ENCODE peak calls at places on chromosomes 16 and 17, in eight cellular contexts. N is GM12891, L is adrenal gland, D is transverse colon, Y is body of pancreas, E is sigmoid colon, V is tibial nerve, W is heart left ventricle. P is an unnamed sample.

GRCh38 chr17:38464251-38464722 is 36.0 kb downstream of the ARHGAP23 start:
- DNase-seq in N (no peak), L (peak; percentile 91), D (no peak), Y (no peak), E (peak; percentile 87), V (peak; percentile 45), W (peak; percentile 82), P (peak; percentile 14)

GRCh38 chr17:79802736-79803420 is 6.0 kb upstream of the CBX8 start:
- DNase-seq in N (no peak), L (no peak), D (no peak), Y (no peak), E (no peak), V (no peak), W (no peak), P (no peak)

GRCh38 chr17:43905400-43905984 is 1.8 kb downstream of the MPP2 start:
- DNase-seq in N (no peak), L (no peak), D (no peak), Y (no peak), E (no peak), V (no peak), W (no peak), P (no peak)

GRCh38 chr17:17757391-17757791 is 76.1 kb downstream of the RAI1 start:
- DNase-seq in N (no peak), L (no peak), D (no peak), Y (no peak), E (no peak), V (no peak), W (no peak), P (no peak)

GRCh38 chr17:7262192-7263070 is at the start of gene CLDN7:
- DNase-seq in N (no peak), L (no peak), D (peak; percentile 94), Y (peak; percentile 94), E (no peak), V (no peak), W (no peak), P (no peak)

GRCh38 chr16:56780646-56781045 is 50.7 kb downstream of the NUP93 start:
- DNase-seq in N (no peak), L (no peak), D (no peak), Y (no peak), E (no peak), V (no peak), W (no peak), P (no peak)

GRCh38 chr17:63039899-63040602 is 74.0 kb downstream of the TANC2 start:
- DNase-seq in N (peak; percentile 2), L (no peak), D (no peak), Y (no peak), E (no peak), V (no peak), W (no peak), P (no peak)

GRCh38 chr16:87801679-87802300 is 36.0 kb upstream of the KLHDC4 start:
- DNase-seq in N (no peak), L (no peak), D (no peak), Y (no peak), E (no peak), V (no peak), W (no peak), P (no peak)

GRCh38 chr17:83091257-83092141 is 12.1 kb downstream of the METRNL start:
- DNase-seq in N (no peak), L (peak; percentile 70), D (peak; percentile 92), Y (peak; percentile 77), E (no peak), V (no peak), W (peak; percentile 67), P (no peak)

GRCh38 chr17:39175695-39176093 is 9.7 kb upstream of the ARL5C start:
- DNase-seq in N (no peak), L (no peak), D (no peak), Y (no peak), E (no peak), V (no peak), W (no peak), P (no peak)

GRCh38 chr16:31451681-31452351 is 7.5 kb upstream of the ARMC5 start:
- DNase-seq in N (no peak), L (peak; percentile 74), D (no peak), Y (peak; percentile 54), E (peak; percentile 81), V (no peak), W (peak; percentile 78), P (no peak)

GRCh38 chr16:88684569-88685155 is 1.6 kb downstream of the SNAI3 start:
- DNase-seq in N (no peak), L (no peak), D (no peak), Y (no peak), E (no peak), V (no peak), W (no peak), P (no peak)

GRCh38 chr17:6489016-6489550 is 44.8 kb downstream of the PIMREG start:
- DNase-seq in N (no peak), L (no peak), D (no peak), Y (no peak), E (peak; percentile 27), V (no peak), W (no peak), P (no peak)

GRCh38 chr16:54577566-54578180 is 291.1 kb upstream of the IRX3 start:
- DNase-seq in N (no peak), L (no peak), D (no peak), Y (no peak), E (no peak), V (no peak), W (no peak), P (no peak)

GRCh38 chr17:58338907-58339774 is 10.5 kb upstream of the TSPOAP1 start:
- DNase-seq in N (no peak), L (peak; percentile 52), D (peak; percentile 72), Y (no peak), E (peak; percentile 80), V (no peak), W (peak; percentile 65), P (peak; percentile 54)

GRCh38 chr17:52048503-52048902 is 110.0 kb downstream of the CA10 start:
- DNase-seq in N (no peak), L (no peak), D (no peak), Y (no peak), E (no peak), V (no peak), W (no peak), P (no peak)

DNA sequence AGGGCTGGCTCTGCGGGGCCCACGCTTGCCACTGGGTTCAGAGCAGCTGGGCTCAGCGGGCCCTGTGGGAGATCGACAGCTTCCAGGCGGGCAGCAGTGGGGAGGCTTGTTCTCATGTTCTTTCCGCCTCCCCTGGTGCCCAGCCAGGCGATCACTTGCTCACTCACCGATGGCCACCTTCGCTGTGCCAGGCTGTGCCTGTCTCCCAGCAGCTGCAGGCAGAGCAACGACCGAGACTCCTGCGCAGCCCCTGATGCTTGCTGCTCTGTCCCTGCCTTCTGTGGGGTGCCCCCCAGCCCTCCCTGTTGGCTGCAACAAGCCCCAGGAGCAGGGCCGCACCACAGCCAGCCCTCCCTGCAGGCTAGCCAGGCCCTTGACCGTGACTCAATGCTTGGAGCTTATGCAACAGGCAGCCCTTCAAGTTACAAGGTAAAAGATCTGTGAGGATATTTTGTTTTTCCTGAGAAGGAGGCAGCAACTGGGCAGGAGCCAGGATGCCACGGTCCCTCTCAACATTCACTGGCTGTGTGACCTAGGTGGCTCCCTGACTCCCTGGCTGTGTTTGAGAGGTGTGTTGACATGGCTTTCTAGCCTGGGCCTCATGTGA is 9.6 kb upstream of the SPNS2 start:
- DNase-seq in N (no peak), L (peak; percentile 63), D (no peak), Y (no peak), E (no peak), V (no peak), W (no peak), P (no peak)
- TF ChIP-seq POLR2A in N (no peak), L (no peak), D (no peak), Y (no peak), E (no peak), V (no peak), W (no peak), P (no peak)

GRCh38 chr16:424033-424622 is 1.3 kb upstream of the RAB11FIP3 start:
- DNase-seq in N (no peak), L (peak; percentile 87), D (peak; percentile 60), Y (peak; percentile 45), E (peak; percentile 96), V (peak; percentile 88), W (peak; percentile 75), P (no peak)
- TF ChIP-seq POLR2A in N (no peak), L (peak; percentile 65), D (no peak), Y (no peak), E (no peak), V (no peak), W (no peak), P (no peak)

GRCh38 chr16:2466667-2467300 is 4.3 kb upstream of the NTN3 start:
- DNase-seq in N (no peak), L (no peak), D (no peak), Y (no peak), E (peak; percentile 63), V (no peak), W (no peak), P (no peak)

GRCh38 chr16:2465653-2466415 is 5.3 kb upstream of the NTN3 start:
- DNase-seq in N (no peak), L (no peak), D (no peak), Y (no peak), E (no peak), V (no peak), W (no peak), P (no peak)

GRCh38 chr16:2468142-2468724 is 2.9 kb upstream of the NTN3 start:
- DNase-seq in N (no peak), L (no peak), D (no peak), Y (no peak), E (no peak), V (no peak), W (no peak), P (no peak)

GRCh38 chr16:2468725-2469398 is 2.2 kb upstream of the NTN3 start:
- DNase-seq in N (no peak), L (peak; percentile 61), D (no peak), Y (no peak), E (no peak), V (no peak), W (no peak), P (peak; percentile 58)

DNA sequence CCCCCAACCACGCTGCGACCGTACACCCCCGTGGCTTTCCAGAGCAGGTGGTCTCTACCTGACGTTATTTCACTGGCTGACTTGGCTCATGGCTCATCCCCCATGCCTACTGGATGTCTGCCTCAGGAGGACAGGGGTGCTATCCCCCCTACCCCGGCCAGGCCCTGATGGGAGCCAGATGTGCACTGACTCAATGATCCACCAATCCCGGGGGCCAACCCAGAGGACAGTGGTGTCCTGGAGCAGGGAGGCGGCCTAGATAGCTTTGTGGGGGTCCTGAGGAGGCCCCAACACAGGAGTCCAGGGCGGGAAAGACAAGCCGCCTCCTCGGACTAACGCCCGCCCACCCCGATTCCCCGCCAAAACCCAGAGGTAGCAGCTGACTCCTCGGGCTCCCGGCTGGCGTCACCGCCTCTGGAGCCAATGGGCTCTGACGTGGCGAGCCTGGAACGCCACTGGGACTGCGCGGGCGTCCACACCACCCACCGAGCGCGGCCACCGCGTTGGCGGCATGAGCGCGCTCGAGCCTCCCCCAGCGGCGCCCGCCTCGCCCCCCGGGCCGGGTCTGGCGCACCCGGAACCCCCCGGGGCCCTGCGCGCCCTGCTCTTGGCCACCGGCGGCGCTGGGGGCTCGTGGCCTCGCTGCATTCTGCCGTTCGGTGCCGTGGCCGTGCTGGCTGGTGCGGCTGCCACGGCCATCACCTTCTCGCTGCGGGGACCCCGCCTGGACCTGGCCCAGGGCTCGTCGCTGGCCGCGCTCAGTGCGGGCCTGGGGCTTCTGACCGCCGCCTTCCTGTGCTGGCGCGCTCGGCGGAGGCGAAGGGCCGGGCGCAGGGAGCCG is 3.6 kb upstream of the NTN3 start:
- DNase-seq in N (peak; percentile 66), L (peak; percentile 79), D (peak; percentile 66), Y (peak; percentile 66), E (peak; percentile 96), V (peak; percentile 66), W (peak; percentile 88), P (no peak)
- TF ChIP-seq POLR2A in N (no peak), L (peak; percentile 67), D (no peak), Y (peak; percentile 25), E (no peak), V (peak; percentile 36), W (peak; percentile 15), P (peak; percentile 53)

GRCh38 chr16:85554791-85555548 is 58.2 kb upstream of the GSE1 start:
- DNase-seq in N (no peak), L (peak; percentile 82), D (peak; percentile 66), Y (peak; percentile 63), E (peak; percentile 91), V (no peak), W (peak; percentile 76), P (no peak)
- TF ChIP-seq POLR2A in N (peak; percentile 19), L (peak; percentile 61), D (peak; percentile 39), Y (peak; percentile 68), E (peak; percentile 41), V (no peak), W (no peak), P (peak; percentile 43)

P was measured in GM12892.